ENCODE peak calls at places on chromosomes 1 and 21, in six cellular contexts. One of them, this sample, is unnamed.

GRCh38 chr1:99956755-99957154 is 13.0 kb upstream of the SLC35A3 start:
- DNase-seq in DMS53: no peak
- DNase-seq in lower leg skin: no peak
- DNase-seq in GOT3: no peak
- DNase-seq in AG09309: peak
- DNase-seq in NAMALWA: no peak
- DNase-seq in this sample: no peak

GRCh38 chr1:172293379-172293778 is 127.1 kb upstream of the C1orf105 start:
- DNase-seq in DMS53: no peak
- DNase-seq in lower leg skin: no peak
- DNase-seq in GOT3: no peak
- DNase-seq in AG09309: peak
- DNase-seq in NAMALWA: no peak
- DNase-seq in this sample: no peak

GRCh38 chr1:228015276-228016180 is 8.7 kb downstream of the WNT3A start:
- DNase-seq in DMS53: no peak
- DNase-seq in lower leg skin: peak
- DNase-seq in GOT3: no peak
- DNase-seq in AG09309: peak
- DNase-seq in NAMALWA: no peak
- DNase-seq in this sample: no peak

GRCh38 chr1:162823771-162824525 is 33.4 kb downstream of the HSD17B7 start:
- DNase-seq in DMS53: peak
- DNase-seq in lower leg skin: no peak
- DNase-seq in GOT3: no peak
- DNase-seq in AG09309: no peak
- DNase-seq in NAMALWA: no peak
- DNase-seq in this sample: no peak

GRCh38 chr21:35044770-35045538 is 4.1 kb downstream of the RUNX1 start:
- DNase-seq in DMS53: no peak
- DNase-seq in lower leg skin: no peak
- DNase-seq in GOT3: no peak
- DNase-seq in AG09309: no peak
- DNase-seq in NAMALWA: no peak
- DNase-seq in this sample: peak

GRCh38 chr1:3139451-3139852 is 70.4 kb downstream of the PRDM16 start:
- DNase-seq in DMS53: no peak
- DNase-seq in lower leg skin: no peak
- DNase-seq in GOT3: no peak
- DNase-seq in AG09309: no peak
- DNase-seq in NAMALWA: no peak
- DNase-seq in this sample: no peak

GRCh38 chr21:38140192-38140905 is 116.4 kb upstream of the KCNJ15 start:
- DNase-seq in DMS53: no peak
- DNase-seq in lower leg skin: no peak
- DNase-seq in GOT3: no peak
- DNase-seq in AG09309: no peak
- DNase-seq in NAMALWA: no peak
- DNase-seq in this sample: peak

GRCh38 chr1:143720087-143721023 is 251.4 kb downstream of the FAM72C start:
- DNase-seq in DMS53: no peak
- DNase-seq in lower leg skin: no peak
- DNase-seq in GOT3: no peak
- DNase-seq in AG09309: no peak
- DNase-seq in NAMALWA: peak
- DNase-seq in this sample: peak

GRCh38 chr1:209674957-209675566 is at the start of gene G0S2:
- DNase-seq in DMS53: peak
- DNase-seq in lower leg skin: peak
- DNase-seq in GOT3: no peak
- DNase-seq in AG09309: no peak
- DNase-seq in NAMALWA: no peak
- DNase-seq in this sample: peak

GRCh38 chr1:203512830-203513578 is 19.1 kb downstream of the OPTC start:
- DNase-seq in DMS53: peak
- DNase-seq in lower leg skin: peak
- DNase-seq in GOT3: peak
- DNase-seq in AG09309: peak
- DNase-seq in NAMALWA: peak
- DNase-seq in this sample: peak

GRCh38 chr1:41215623-41216022 is 26.5 kb downstream of the SCMH1 start:
- DNase-seq in DMS53: no peak
- DNase-seq in lower leg skin: no peak
- DNase-seq in GOT3: no peak
- DNase-seq in AG09309: no peak
- DNase-seq in NAMALWA: no peak
- DNase-seq in this sample: no peak

GRCh38 chr1:172393354-172393753 is 27.1 kb upstream of the C1orf105 start:
- DNase-seq in DMS53: no peak
- DNase-seq in lower leg skin: no peak
- DNase-seq in GOT3: no peak
- DNase-seq in AG09309: no peak
- DNase-seq in NAMALWA: peak
- DNase-seq in this sample: peak

GRCh38 chr1:70042090-70042716 is 163.2 kb downstream of the LRRC40 start:
- DNase-seq in DMS53: no peak
- DNase-seq in lower leg skin: no peak
- DNase-seq in GOT3: no peak
- DNase-seq in AG09309: peak
- DNase-seq in NAMALWA: no peak
- DNase-seq in this sample: peak

GRCh38 chr1:29603622-29604021 is 367.3 kb downstream of the PTPRU start:
- DNase-seq in DMS53: no peak
- DNase-seq in lower leg skin: no peak
- DNase-seq in GOT3: no peak
- DNase-seq in AG09309: no peak
- DNase-seq in NAMALWA: no peak
- DNase-seq in this sample: no peak

GRCh38 chr1:19356266-19356665 is 44.1 kb downstream of the SLC66A1 start:
- DNase-seq in DMS53: no peak
- DNase-seq in lower leg skin: no peak
- DNase-seq in GOT3: no peak
- DNase-seq in AG09309: no peak
- DNase-seq in NAMALWA: no peak
- DNase-seq in this sample: no peak

GRCh38 chr1:89919174-89919573 is 75.7 kb upstream of the ZNF326 start:
- DNase-seq in DMS53: no peak
- DNase-seq in lower leg skin: no peak
- DNase-seq in GOT3: no peak
- DNase-seq in AG09309: no peak
- DNase-seq in NAMALWA: no peak
- DNase-seq in this sample: no peak

GRCh38 chr1:156366832-156367231 is 2.2 kb upstream of the RHBG start:
- DNase-seq in DMS53: no peak
- DNase-seq in lower leg skin: no peak
- DNase-seq in GOT3: no peak
- DNase-seq in AG09309: no peak
- DNase-seq in NAMALWA: no peak
- DNase-seq in this sample: no peak

GRCh38 chr21:31616216-31616615 is 43.3 kb upstream of the SOD1 start:
- DNase-seq in DMS53: peak
- DNase-seq in lower leg skin: no peak
- DNase-seq in GOT3: no peak
- DNase-seq in AG09309: no peak
- DNase-seq in NAMALWA: no peak
- DNase-seq in this sample: no peak

GRCh38 chr1:211653907-211654553 is 21.4 kb downstream of the NEK2 start:
- DNase-seq in DMS53: no peak
- DNase-seq in lower leg skin: peak
- DNase-seq in GOT3: no peak
- DNase-seq in AG09309: no peak
- DNase-seq in NAMALWA: no peak
- DNase-seq in this sample: no peak

GRCh38 chr1:2856076-2856390 is 54.5 kb upstream of the TTC34 start:
- DNase-seq in DMS53: no peak
- DNase-seq in lower leg skin: no peak
- DNase-seq in GOT3: no peak
- DNase-seq in AG09309: no peak
- DNase-seq in NAMALWA: no peak
- DNase-seq in this sample: no peak

GRCh38 chr1:47432071-47433036 is 5.5 kb upstream of the FOXD2 start:
- DNase-seq in DMS53: peak
- DNase-seq in lower leg skin: peak
- DNase-seq in GOT3: no peak
- DNase-seq in AG09309: no peak
- DNase-seq in NAMALWA: peak
- DNase-seq in this sample: peak

GRCh38 chr1:38962560-38962959 is 20.9 kb upstream of the RHBDL2 start:
- DNase-seq in DMS53: no peak
- DNase-seq in lower leg skin: no peak
- DNase-seq in GOT3: no peak
- DNase-seq in AG09309: no peak
- DNase-seq in NAMALWA: no peak
- DNase-seq in this sample: peak

GRCh38 chr1:162036156-162036555 is 12.5 kb upstream of the OLFML2B start:
- DNase-seq in DMS53: no peak
- DNase-seq in lower leg skin: no peak
- DNase-seq in GOT3: no peak
- DNase-seq in AG09309: no peak
- DNase-seq in NAMALWA: no peak
- DNase-seq in this sample: no peak

GRCh38 chr21:16302851-16303282 is 573.1 kb downstream of the USP25 start:
- DNase-seq in DMS53: peak
- DNase-seq in lower leg skin: peak
- DNase-seq in GOT3: no peak
- DNase-seq in AG09309: peak
- DNase-seq in NAMALWA: peak
- DNase-seq in this sample: no peak

GRCh38 chr1:16075337-16076002 is 2.0 kb upstream of the FAM131C start:
- DNase-seq in DMS53: peak
- DNase-seq in lower leg skin: no peak
- DNase-seq in GOT3: no peak
- DNase-seq in AG09309: peak
- DNase-seq in NAMALWA: no peak
- DNase-seq in this sample: no peak

GRCh38 chr1:12335815-12336214 is 106.0 kb downstream of the VPS13D start:
- DNase-seq in DMS53: no peak
- DNase-seq in lower leg skin: no peak
- DNase-seq in GOT3: no peak
- DNase-seq in AG09309: no peak
- DNase-seq in NAMALWA: no peak
- DNase-seq in this sample: no peak

GRCh38 chr1:158371188-158371953 is 17.7 kb downstream of the CD1E start:
- DNase-seq in DMS53: peak
- DNase-seq in lower leg skin: no peak
- DNase-seq in GOT3: no peak
- DNase-seq in AG09309: no peak
- DNase-seq in NAMALWA: no peak
- DNase-seq in this sample: no peak

This sample was measured in MV-4-11.